ENCODE peak calls at places on chromosomes 11 and 22, in six cellular contexts. S is upper lobe of right lung; X is CD8-positive, alpha-beta memory T cell; Y is left ventricle myocardium inferior; K is IMR-90; B is RWPE2. R is an unnamed sample.

GRCh38 chr11:75495749-75496641 is 29.7 kb downstream of the GDPD5 start:
- DNase-seq in Y (no peak), S (no peak), B (no peak), X (no peak), K (no peak), R (no peak)

GRCh38 chr11:66429983-66430602 is 8.6 kb downstream of the MRPL11 start:
- DNase-seq in B (no peak), K (peak; percentile 67), X (peak; percentile 51), S (peak; percentile 81), Y (peak; percentile 68), R (peak; percentile 85)

GRCh38 chr11:70796601-70797000 is 398.3 kb downstream of the CTTN start:
- DNase-seq in X (no peak), B (no peak), Y (no peak), K (no peak), S (no peak), R (no peak)

GRCh38 chr22:24402460-24403192 is 24.8 kb upstream of the ADORA2A start:
- DNase-seq in Y (peak; percentile 57), B (no peak), X (no peak), K (peak; percentile 94), S (no peak), R (no peak)

GRCh38 chr22:30990675-30991074 is 21.6 kb downstream of the TUG1 start:
- DNase-seq in S (no peak), X (no peak), B (no peak), K (no peak), Y (no peak), R (no peak)

GRCh38 chr11:73095613-73096012 is 46.5 kb downstream of the FCHSD2 start:
- DNase-seq in Y (no peak), K (no peak), S (no peak), B (no peak), X (no peak), R (no peak)

GRCh38 chr11:65884716-65885092 is 3.6 kb downstream of the FIBP start:
- DNase-seq in S (peak; percentile 90), Y (peak; percentile 78), B (peak; percentile 66), X (peak; percentile 80), K (peak; percentile 65), R (peak; percentile 63)

GRCh38 chr11:8382436-8383053 is 118.9 kb upstream of the LMO1 start:
- DNase-seq in B (no peak), X (no peak), Y (no peak), K (peak; percentile 33), S (peak; percentile 49), R (no peak)

GRCh38 chr22:27682438-27682837 is 119.1 kb downstream of the MN1 start:
- DNase-seq in X (no peak), K (no peak), B (no peak), S (no peak), Y (no peak), R (no peak)

GRCh38 chr22:36356708-36357694 is 30.8 kb downstream of the MYH9 start:
- DNase-seq in B (no peak), S (no peak), X (peak; percentile 74), K (peak; percentile 62), Y (no peak), R (no peak)

GRCh38 chr22:30502911-30503310 is 2.6 kb downstream of the SEC14L4 start:
- DNase-seq in K (no peak), X (no peak), B (no peak), S (no peak), Y (no peak), R (no peak)

GRCh38 chr11:114257621-114258558 is 38.3 kb upstream of the NNMT start:
- DNase-seq in B (no peak), S (peak; percentile 74), X (no peak), Y (peak; percentile 72), K (no peak), R (no peak)

GRCh38 chr11:47060807-47061206 is 115.9 kb downstream of the ARFGAP2 start:
- DNase-seq in X (no peak), Y (no peak), K (peak; percentile 48), S (no peak), B (no peak), R (no peak)

GRCh38 chr11:128174465-128175101 is 412.8 kb downstream of the ETS1 start:
- DNase-seq in B (no peak), Y (no peak), S (no peak), X (no peak), K (peak; percentile 67), R (no peak)

GRCh38 chr11:3700410-3700809 is 29.2 kb upstream of the CHRNA10 start:
- DNase-seq in B (no peak), K (no peak), Y (no peak), X (no peak), S (no peak), R (no peak)

GRCh38 chr11:120216426-120217102 is 5.7 kb downstream of the OAF start:
- DNase-seq in K (no peak), X (no peak), S (no peak), Y (peak; percentile 15), B (no peak), R (no peak)

GRCh38 chr22:21779444-21779843 is 43.9 kb upstream of the YPEL1 start:
- DNase-seq in B (no peak), X (no peak), Y (no peak), S (no peak), K (no peak), R (no peak)

GRCh38 chr11:35165416-35166368 is 26.7 kb downstream of the CD44 start:
- DNase-seq in S (no peak), B (peak; percentile 84), X (peak; percentile 99), Y (no peak), K (peak; percentile 50), R (no peak)

DNA sequence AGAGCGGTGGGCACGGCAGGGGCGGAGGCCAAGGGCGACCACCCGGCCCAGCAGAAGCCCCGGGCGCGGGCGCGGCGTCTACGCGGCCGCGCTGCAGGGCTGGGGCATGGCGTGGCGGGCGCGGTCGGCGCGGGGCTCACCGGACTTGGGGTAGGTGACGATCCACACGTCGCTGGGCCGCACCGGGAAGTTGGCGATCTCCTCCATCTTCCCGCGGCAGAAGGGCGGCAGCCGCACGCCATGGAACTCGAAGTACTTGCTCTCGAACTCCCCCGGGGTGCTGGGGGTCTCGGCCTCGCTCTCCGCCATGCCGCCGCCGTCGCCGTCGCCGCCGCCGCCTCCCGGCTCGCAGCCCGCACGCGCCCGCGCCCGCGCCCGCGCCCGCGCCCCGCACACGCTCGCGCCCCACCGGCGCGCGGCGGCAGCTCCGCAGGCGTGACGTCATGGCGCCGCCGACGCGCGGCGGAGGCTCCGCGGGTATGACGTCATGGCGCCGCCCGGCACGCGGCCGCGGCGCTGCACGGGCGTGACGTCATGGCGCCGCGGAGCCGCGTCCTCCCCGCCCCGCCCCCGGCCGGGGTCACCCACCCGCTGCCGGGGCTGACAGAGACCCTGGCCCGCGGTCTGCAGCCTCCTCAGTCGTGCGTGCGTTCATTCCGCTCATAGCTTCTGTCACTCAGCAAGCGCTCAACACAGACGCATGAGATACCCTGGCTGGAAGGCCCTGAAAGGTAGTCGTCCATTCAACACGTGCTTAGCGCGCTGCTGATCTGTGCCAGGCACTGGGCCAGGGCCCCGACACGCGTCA is at the start of gene SULT4A1:
- DNase-seq in S (peak; percentile 60), B (no peak), X (no peak), K (peak; percentile 54), Y (no peak), R (no peak)
- H3K4me3 ChIP-seq in S (no peak within 1 kb of the TSS), B (peak within 1 kb of the TSS; percentile 67), X (no peak within 1 kb of the TSS), K (peak within 1 kb of the TSS; percentile 50), Y (peak within 1 kb of the TSS; percentile 47), R (no peak within 1 kb of the TSS)

GRCh38 chr11:11081786-11082185 is 223.9 kb upstream of the ZBED5 start:
- DNase-seq in K (no peak), B (no peak), X (no peak), S (no peak), Y (no peak), R (no peak)

GRCh38 chr11:11078344-11078743 is 220.5 kb upstream of the ZBED5 start:
- DNase-seq in K (peak; percentile 28), S (no peak), B (no peak), Y (no peak), X (no peak), R (no peak)

GRCh38 chr11:11082651-11083050 is 224.8 kb upstream of the ZBED5 start:
- DNase-seq in S (no peak), Y (no peak), B (no peak), K (no peak), X (no peak), R (no peak)

GRCh38 chr11:11083441-11083840 is 225.6 kb upstream of the ZBED5 start:
- DNase-seq in B (no peak), K (no peak), S (no peak), X (no peak), Y (no peak), R (no peak)

GRCh38 chr11:11081273-11081672 is 223.4 kb upstream of the ZBED5 start:
- DNase-seq in X (no peak), B (no peak), K (no peak), Y (no peak), S (no peak), R (peak; percentile 70)
- H3K4me1 ChIP-seq in X (no peaks in the 10 kb centered on the region), B (no peaks in the 10 kb centered on the region), K (no peaks in the 10 kb centered on the region), Y (peaks cover 7% of the 10 kb centered on the region), S (no peaks in the 10 kb centered on the region), R (peaks cover 23% of the 10 kb centered on the region)

GRCh38 chr11:1652778-1653540 is 23.4 kb downstream of the KRTAP5-5 start:
- DNase-seq in Y (peak; percentile 72), K (peak; percentile 29), B (no peak), X (peak; percentile 72), S (peak; percentile 88), R (peak; percentile 36)

GRCh38 chr11:1653541-1654387 is 24.2 kb downstream of the KRTAP5-5 start:
- DNase-seq in Y (no peak), B (no peak), X (no peak), S (peak; percentile 47), K (no peak), R (no peak)

GRCh38 chr11:1652442-1652777 is 22.8 kb downstream of the KRTAP5-5 start:
- DNase-seq in Y (no peak), X (no peak), K (no peak), S (no peak), B (no peak), R (no peak)

GRCh38 chr11:1650918-1651262 is 21.3 kb downstream of the KRTAP5-5 start:
- DNase-seq in S (no peak), Y (no peak), X (no peak), B (no peak), K (no peak), R (no peak)

DNA sequence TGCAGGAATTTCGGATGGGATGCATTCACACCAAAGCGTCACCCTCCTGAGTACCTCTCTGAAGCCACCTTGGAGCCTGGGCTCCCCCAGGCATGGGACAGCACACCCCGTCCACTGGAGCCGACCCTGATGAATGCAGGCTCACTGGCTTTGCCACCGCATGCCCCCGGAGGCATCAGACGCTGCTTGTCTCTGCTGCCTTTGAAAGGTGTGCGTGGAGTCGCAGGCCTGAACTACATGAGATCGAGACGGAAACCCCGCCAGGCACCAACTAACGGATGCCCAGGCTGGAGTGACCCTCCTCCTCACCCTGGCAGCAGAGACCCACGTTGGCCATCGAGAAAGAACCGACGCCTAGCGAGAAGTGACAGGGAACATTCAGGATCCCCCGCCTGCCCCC is 22.5 kb downstream of the KRTAP5-5 start:
- DNase-seq in Y (no peak), X (no peak), S (peak; percentile 42), B (no peak), K (no peak), R (no peak)
- H3K27me3 ChIP-seq in Y (peaks cover 32% of the 10 kb centered on the region), X (peaks cover 13% of the 10 kb centered on the region), S (peaks cover 6% of the 10 kb centered on the region), B (no peaks in the 10 kb centered on the region), K (peaks cover 48% of the 10 kb centered on the region), R (peaks cover 4% of the 10 kb centered on the region)

DNA sequence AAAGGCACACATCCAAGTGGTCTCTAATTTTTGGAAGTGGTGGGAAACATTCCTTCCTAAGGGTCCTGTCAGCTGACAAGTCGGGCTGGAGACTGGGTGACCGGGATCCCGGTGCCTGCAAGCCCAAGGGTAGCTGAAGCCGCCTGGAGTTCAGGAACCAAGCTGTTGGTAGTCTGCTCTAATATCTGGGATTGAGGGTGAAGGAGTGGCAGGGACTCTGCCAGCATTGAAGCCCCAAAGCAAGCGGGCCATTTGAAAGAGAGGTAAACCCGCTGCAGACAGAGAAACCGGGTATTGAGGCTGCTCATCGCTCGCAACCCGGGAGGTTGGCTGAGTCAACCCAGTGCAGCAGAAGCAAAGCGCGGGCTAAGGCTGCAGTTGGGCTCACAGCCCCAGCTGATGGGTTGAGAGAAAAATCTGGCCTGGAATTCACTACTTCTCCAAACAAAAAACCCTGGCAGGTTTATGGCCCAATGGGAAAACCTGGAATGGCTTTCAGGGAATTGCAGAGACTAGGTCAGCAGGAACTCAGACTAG is 28.2 kb upstream of the FBXO3 start:
- DNase-seq in Y (peak; percentile 24), S (no peak), K (peak; percentile 88), B (no peak), X (no peak), R (peak; percentile 63)
- H3K4me3 ChIP-seq in Y (peak overlapping the region; percentile 49), S (peak overlapping the region; percentile 13), K (peak overlapping the region; percentile 32), B (no peak overlapping the region), X (no peak overlapping the region), R (peak overlapping the region; percentile 23)

R was measured in HAP-1.